ENCODE peak calls at places on chromosomes 11 and 22, in seven cellular contexts. C is IMR-90, J is trophoblast cell, K is mesendoderm, I is H9, T is mesenchymal stem cell, S is H1. M is an unnamed sample.
A peak's percentile ranks its signal among the peaks of the same experiment; 100 is the strongest.

GRCh38 chr22:47168441-47168840 is 406.0 kb downstream of the TBC1D22A start:
- DNase-seq in C (no peak), J (no peak), K (no peak), I (no peak), T (no peak), S (no peak), M (no peak)

GRCh38 chr11:78731008-78731407 is 156.3 kb upstream of the NARS2 start:
- DNase-seq in C (no peak), J (no peak), K (no peak), I (no peak), T (peak; percentile 42), S (no peak), M (no peak)

GRCh38 chr22:20634560-20635226 is 127.3 kb downstream of the MED15 start:
- DNase-seq in C (no peak), J (no peak), K (no peak), I (no peak), T (no peak), S (no peak), M (no peak)

GRCh38 chr11:120527111-120527748 is 15.7 kb downstream of the GRIK4 start:
- DNase-seq in C (peak; percentile 57), J (no peak), K (peak; percentile 83), I (peak; percentile 96), T (no peak), S (peak; percentile 84), M (no peak)

GRCh38 chr11:85795712-85796487 is 15.0 kb downstream of the SYTL2 start:
- DNase-seq in C (no peak), J (no peak), K (no peak), I (no peak), T (no peak), S (no peak), M (no peak)

GRCh38 chr11:115503083-115503885 is 931 bp downstream of the CADM1 start:
- DNase-seq in C (peak; percentile 71), J (peak; percentile 87), K (peak; percentile 87), I (peak; percentile 63), T (peak; percentile 65), S (no peak), M (peak; percentile 57)

GRCh38 chr11:112697371-112697770 is 263.8 kb upstream of the NCAM1 start:
- DNase-seq in C (no peak), J (no peak), K (no peak), I (no peak), T (no peak), S (no peak), M (peak; percentile 33)

GRCh38 chr22:41845380-41846267 is 12.7 kb downstream of the SREBF2 start:
- DNase-seq in C (no peak), J (no peak), K (peak; percentile 71), I (no peak), T (no peak), S (no peak), M (no peak)

GRCh38 chr11:84691830-84692229 is 935.3 kb downstream of the DLG2 start:
- DNase-seq in C (no peak), J (no peak), K (peak; percentile 88), I (no peak), T (no peak), S (no peak), M (peak; percentile 56)

GRCh38 chr22:20444325-20444724 is 6.7 kb upstream of the SCARF2 start:
- DNase-seq in C (no peak), J (no peak), K (no peak), I (no peak), T (no peak), S (no peak), M (no peak)

GRCh38 chr22:21652547-21653545 is 10.7 kb downstream of the SDF2L1 start:
- DNase-seq in C (no peak), J (no peak), K (peak; percentile 43), I (no peak), T (no peak), S (no peak), M (peak; percentile 90)

GRCh38 chr11:125433454-125434121 is 62.5 kb downstream of the FEZ1 start:
- DNase-seq in C (peak; percentile 66), J (peak; percentile 32), K (peak; percentile 88), I (peak; percentile 87), T (peak; percentile 63), S (no peak), M (peak; percentile 48)

GRCh38 chr11:36376888-36377758 is 81.0 kb downstream of the PRR5L start:
- DNase-seq in C (peak; percentile 28), J (no peak), K (peak; percentile 78), I (peak; percentile 76), T (peak; percentile 76), S (peak; percentile 56), M (peak; percentile 63)

GRCh38 chr22:40855960-40856512 is 403 bp downstream of the ST13 start:
- DNase-seq in C (peak; percentile 18), J (no peak), K (peak; percentile 52), I (peak; percentile 46), T (no peak), S (no peak), M (peak; percentile 53)

GRCh38 chr11:130994043-130994442 is 77.8 kb upstream of the SNX19 start:
- DNase-seq in C (no peak), J (no peak), K (no peak), I (no peak), T (no peak), S (no peak), M (no peak)

GRCh38 chr11:103326070-103326794 is 217.0 kb downstream of the DYNC2H1 start:
- DNase-seq in C (peak; percentile 78), J (peak; percentile 34), K (peak; percentile 90), I (peak; percentile 78), T (peak; percentile 83), S (peak; percentile 41), M (peak; percentile 73)

GRCh38 chr22:37343863-37344734 is 61.8 kb downstream of the CYTH4 start:
- DNase-seq in C (no peak), J (no peak), K (no peak), I (no peak), T (no peak), S (no peak), M (no peak)

GRCh38 chr11:1224109-1224485 is 1.2 kb downstream of the MUC5B start:
- DNase-seq in C (no peak), J (no peak), K (no peak), I (no peak), T (no peak), S (no peak), M (no peak)

GRCh38 chr11:107430525-107430924 is 27.1 kb downstream of the CWF19L2 start:
- DNase-seq in C (no peak), J (no peak), K (no peak), I (no peak), T (peak; percentile 6), S (no peak), M (no peak)
- H3K23ac ChIP-seq in C (no peak overlapping the region), J (no peak overlapping the region), K (no peak overlapping the region), I (no peak overlapping the region), T (no peak overlapping the region), S (no peak overlapping the region), M (no peak overlapping the region)

GRCh38 chr11:30712749-30713148 is 126.6 kb upstream of the MPPED2 start:
- DNase-seq in C (no peak), J (no peak), K (no peak), I (no peak), T (no peak), S (no peak), M (no peak)

GRCh38 chr11:30706276-30706675 is 120.1 kb upstream of the MPPED2 start:
- DNase-seq in C (no peak), J (no peak), K (no peak), I (no peak), T (no peak), S (no peak), M (no peak)

DNA sequence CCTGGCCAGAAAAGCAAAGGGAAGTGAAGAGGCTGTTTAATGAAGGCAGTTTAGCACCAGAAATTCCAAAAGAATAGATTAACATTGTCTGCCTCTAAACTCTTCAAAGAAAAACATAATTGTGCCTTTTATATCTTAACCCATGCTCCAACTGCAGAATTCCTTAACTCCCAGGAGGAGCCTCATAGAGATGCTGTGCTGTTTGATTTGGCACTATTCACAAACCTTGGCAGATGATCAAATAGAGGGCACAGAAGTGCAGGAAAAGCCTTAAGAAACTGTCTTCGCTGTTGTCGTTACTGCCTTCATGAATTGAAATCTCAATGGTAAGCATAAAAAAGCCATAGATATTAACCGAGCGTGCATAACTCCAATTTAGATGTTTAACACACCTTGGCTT is 124.1 kb upstream of the MPPED2 start:
- DNase-seq in C (no peak), J (no peak), K (no peak), I (no peak), T (no peak), S (no peak), M (no peak)
- H4K8ac ChIP-seq in C (no peak overlapping the region), J (no peak overlapping the region), K (no peak overlapping the region), I (no peak overlapping the region), T (no peak overlapping the region), S (no peak overlapping the region), M (no peak overlapping the region)

GRCh38 chr22:36324414-36324813 is 63.4 kb downstream of the MYH9 start:
- DNase-seq in C (no peak), J (no peak), K (no peak), I (no peak), T (no peak), S (no peak), M (no peak)
- H3K23ac ChIP-seq in C (peak overlapping the region; percentile 99), J (no peak overlapping the region), K (no peak overlapping the region), I (no peak overlapping the region), T (no peak overlapping the region), S (no peak overlapping the region), M (peak overlapping the region; percentile 5)

GRCh38 chr11:2693851-2694261 is 5.9 kb downstream of the KCNQ1OT1 start:
- DNase-seq in C (no peak), J (no peak), K (peak; percentile 67), I (peak; percentile 71), T (no peak), S (no peak), M (no peak)

GRCh38 chr11:2693271-2693833 is 6.4 kb downstream of the KCNQ1OT1 start:
- DNase-seq in C (no peak), J (no peak), K (peak; percentile 91), I (peak; percentile 96), T (no peak), S (peak; percentile 95), M (no peak)

GRCh38 chr11:2691355-2691761 is 8.4 kb downstream of the KCNQ1OT1 start:
- DNase-seq in C (no peak), J (no peak), K (no peak), I (no peak), T (no peak), S (no peak), M (no peak)

GRCh38 chr11:2690596-2691354 is 9.0 kb downstream of the KCNQ1OT1 start:
- DNase-seq in C (no peak), J (no peak), K (peak; percentile 35), I (no peak), T (no peak), S (no peak), M (no peak)

DNA sequence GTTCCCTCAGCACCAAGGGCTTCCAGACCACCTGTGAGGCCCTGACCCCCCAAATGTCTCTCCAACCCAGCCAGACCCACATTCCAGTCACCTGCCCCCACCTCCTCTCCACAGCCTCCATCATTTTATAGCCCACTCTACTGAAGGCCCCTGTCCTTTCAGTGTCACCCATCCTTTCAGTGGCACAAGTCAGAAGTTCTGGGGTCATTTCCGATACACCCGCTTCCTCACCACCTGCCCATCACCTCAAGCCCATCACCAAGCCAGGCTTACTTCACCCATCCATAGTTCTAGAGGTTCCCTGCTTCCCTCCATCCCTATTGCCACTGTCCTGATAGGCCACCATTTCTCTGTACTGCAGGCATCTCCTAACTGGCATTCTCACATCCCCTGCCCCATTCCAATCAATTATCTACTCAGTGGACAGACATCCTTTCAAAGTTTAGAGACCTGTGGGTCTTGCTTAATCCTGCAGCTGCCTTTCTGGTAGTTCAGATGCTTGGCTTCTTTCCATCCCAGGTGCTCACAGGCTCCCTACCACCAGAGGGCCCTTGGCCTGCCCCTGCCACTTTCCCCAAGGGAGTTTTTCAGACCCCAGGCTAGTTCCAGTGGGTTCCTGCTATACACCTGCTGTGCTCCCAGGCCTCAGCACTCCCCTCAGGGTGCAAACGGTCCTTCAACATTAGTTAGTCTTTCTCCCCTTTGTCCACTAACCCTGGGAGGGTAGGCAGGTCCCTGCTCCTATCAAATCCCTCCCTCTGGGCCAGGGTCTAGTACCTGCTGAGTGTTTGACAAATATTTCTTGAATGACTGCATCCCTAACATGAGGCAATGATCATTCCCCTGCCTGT is 7.6 kb downstream of the KCNQ1OT1 start:
- DNase-seq in C (no peak), J (peak; percentile 79), K (peak; percentile 85), I (peak; percentile 67), T (no peak), S (no peak), M (no peak)
- H4K8ac ChIP-seq in C (no peak overlapping the region), J (no peak overlapping the region), K (no peak overlapping the region), I (no peak overlapping the region), T (no peak overlapping the region), S (peak overlapping the region; percentile 15), M (no peak overlapping the region)

M was measured in neuronal stem cell.